ENCODE peak calls at places on chromosomes 11 and 22, in seven cellular contexts. One of them, this sample, is unnamed.

GRCh38 chr11:19241260-19242183 is 777 bp upstream of the E2F8 start:
- DNase-seq in retinal pigment epithelial cell: no peak
- DNase-seq in pancreas: no peak
- DNase-seq in dorsolateral prefrontal cortex: no peak
- DNase-seq in astrocyte of the spinal cord: peak; percentile 6
- DNase-seq in brain microvascular endothelial cell: no peak
- DNase-seq in astrocyte of the cerebellum: no peak
- DNase-seq in this sample: no peak

GRCh38 chr22:45574069-45574703 is 71.5 kb downstream of the FBLN1 start:
- DNase-seq in dorsolateral prefrontal cortex: no peak
- DNase-seq in retinal pigment epithelial cell: no peak
- DNase-seq in brain microvascular endothelial cell: no peak
- DNase-seq in astrocyte of the spinal cord: no peak
- DNase-seq in pancreas: no peak
- DNase-seq in astrocyte of the cerebellum: no peak
- DNase-seq in this sample: no peak

GRCh38 chr22:48940266-48940987 is 887.2 kb downstream of the BRD1 start:
- DNase-seq in retinal pigment epithelial cell: no peak
- DNase-seq in astrocyte of the spinal cord: no peak
- DNase-seq in pancreas: no peak
- DNase-seq in brain microvascular endothelial cell: no peak
- DNase-seq in dorsolateral prefrontal cortex: no peak
- DNase-seq in astrocyte of the cerebellum: no peak
- DNase-seq in this sample: no peak

GRCh38 chr11:37946155-37946766 is 1348.2 kb upstream of the RAG2 start:
- DNase-seq in pancreas: peak; percentile 50
- DNase-seq in brain microvascular endothelial cell: peak; percentile 62
- DNase-seq in astrocyte of the spinal cord: peak; percentile 50
- DNase-seq in dorsolateral prefrontal cortex: no peak
- DNase-seq in retinal pigment epithelial cell: no peak
- DNase-seq in astrocyte of the cerebellum: peak; percentile 32
- DNase-seq in this sample: no peak

GRCh38 chr11:29486301-29486700 is 530.5 kb downstream of the KCNA4 start:
- DNase-seq in retinal pigment epithelial cell: peak; percentile 69
- DNase-seq in astrocyte of the spinal cord: no peak
- DNase-seq in dorsolateral prefrontal cortex: no peak
- DNase-seq in brain microvascular endothelial cell: no peak
- DNase-seq in pancreas: no peak
- DNase-seq in astrocyte of the cerebellum: no peak
- DNase-seq in this sample: no peak

GRCh38 chr11:133618500-133618899 is 86.2 kb upstream of the OPCML start:
- DNase-seq in retinal pigment epithelial cell: no peak
- DNase-seq in brain microvascular endothelial cell: no peak
- DNase-seq in astrocyte of the cerebellum: no peak
- DNase-seq in pancreas: no peak
- DNase-seq in dorsolateral prefrontal cortex: no peak
- DNase-seq in astrocyte of the spinal cord: no peak
- DNase-seq in this sample: no peak

GRCh38 chr11:130383363-130384168 is 44.8 kb downstream of the ADAMTS8 start:
- DNase-seq in astrocyte of the cerebellum: peak; percentile 100
- DNase-seq in retinal pigment epithelial cell: peak; percentile 95
- DNase-seq in astrocyte of the spinal cord: peak; percentile 99
- DNase-seq in pancreas: no peak
- DNase-seq in brain microvascular endothelial cell: peak; percentile 94
- DNase-seq in dorsolateral prefrontal cortex: no peak
- DNase-seq in this sample: no peak

GRCh38 chr11:78821371-78822306 is 247.0 kb upstream of the NARS2 start:
- DNase-seq in dorsolateral prefrontal cortex: no peak
- DNase-seq in brain microvascular endothelial cell: no peak
- DNase-seq in pancreas: no peak
- DNase-seq in retinal pigment epithelial cell: no peak
- DNase-seq in astrocyte of the spinal cord: no peak
- DNase-seq in astrocyte of the cerebellum: no peak
- DNase-seq in this sample: no peak

GRCh38 chr11:121099885-121100284 is 1.2 kb upstream of the TECTA start:
- DNase-seq in pancreas: no peak
- DNase-seq in astrocyte of the cerebellum: no peak
- DNase-seq in retinal pigment epithelial cell: no peak
- DNase-seq in brain microvascular endothelial cell: no peak
- DNase-seq in dorsolateral prefrontal cortex: no peak
- DNase-seq in astrocyte of the spinal cord: peak; percentile 22
- DNase-seq in this sample: no peak

GRCh38 chr22:49046546-49047305 is 780.9 kb downstream of the BRD1 start:
- DNase-seq in retinal pigment epithelial cell: no peak
- DNase-seq in dorsolateral prefrontal cortex: peak; percentile 50
- DNase-seq in pancreas: peak; percentile 56
- DNase-seq in brain microvascular endothelial cell: peak; percentile 5
- DNase-seq in astrocyte of the spinal cord: no peak
- DNase-seq in astrocyte of the cerebellum: no peak
- DNase-seq in this sample: no peak

GRCh38 chr11:29343465-29344333 is 673.1 kb downstream of the KCNA4 start:
- DNase-seq in dorsolateral prefrontal cortex: peak; percentile 39
- DNase-seq in brain microvascular endothelial cell: peak; percentile 50
- DNase-seq in retinal pigment epithelial cell: peak; percentile 9
- DNase-seq in astrocyte of the spinal cord: peak; percentile 36
- DNase-seq in astrocyte of the cerebellum: no peak
- DNase-seq in pancreas: peak; percentile 70
- DNase-seq in this sample: no peak

GRCh38 chr11:68959465-68960298 is 21.1 kb downstream of the MRGPRD start:
- DNase-seq in retinal pigment epithelial cell: no peak
- DNase-seq in pancreas: no peak
- DNase-seq in brain microvascular endothelial cell: no peak
- DNase-seq in dorsolateral prefrontal cortex: no peak
- DNase-seq in astrocyte of the spinal cord: no peak
- DNase-seq in astrocyte of the cerebellum: no peak
- DNase-seq in this sample: no peak

GRCh38 chr11:62433553-62434301 is 14.9 kb downstream of the SCGB1A1 start:
- DNase-seq in astrocyte of the cerebellum: no peak
- DNase-seq in retinal pigment epithelial cell: no peak
- DNase-seq in astrocyte of the spinal cord: no peak
- DNase-seq in pancreas: no peak
- DNase-seq in dorsolateral prefrontal cortex: no peak
- DNase-seq in brain microvascular endothelial cell: no peak
- DNase-seq in this sample: no peak

GRCh38 chr11:50164050-50164449 is 131.4 kb downstream of the OR4C45 start:
- DNase-seq in retinal pigment epithelial cell: no peak
- DNase-seq in brain microvascular endothelial cell: no peak
- DNase-seq in astrocyte of the cerebellum: no peak
- DNase-seq in dorsolateral prefrontal cortex: no peak
- DNase-seq in pancreas: no peak
- DNase-seq in astrocyte of the spinal cord: no peak
- DNase-seq in this sample: no peak

GRCh38 chr11:86954288-86955110 is 696 bp downstream of the FZD4 start:
- DNase-seq in dorsolateral prefrontal cortex: no peak
- DNase-seq in pancreas: peak; percentile 76
- DNase-seq in astrocyte of the cerebellum: no peak
- DNase-seq in retinal pigment epithelial cell: no peak
- DNase-seq in brain microvascular endothelial cell: no peak
- DNase-seq in astrocyte of the spinal cord: no peak
- DNase-seq in this sample: no peak

GRCh38 chr11:129315781-129316579 is 59.7 kb upstream of the BARX2 start:
- DNase-seq in astrocyte of the cerebellum: no peak
- DNase-seq in retinal pigment epithelial cell: no peak
- DNase-seq in astrocyte of the spinal cord: no peak
- DNase-seq in pancreas: peak; percentile 84
- DNase-seq in brain microvascular endothelial cell: no peak
- DNase-seq in dorsolateral prefrontal cortex: no peak
- DNase-seq in this sample: no peak

GRCh38 chr11:96097844-96098421 is 174.0 kb upstream of the MTMR2 start:
- DNase-seq in retinal pigment epithelial cell: no peak
- DNase-seq in astrocyte of the cerebellum: no peak
- DNase-seq in astrocyte of the spinal cord: no peak
- DNase-seq in brain microvascular endothelial cell: no peak
- DNase-seq in pancreas: no peak
- DNase-seq in dorsolateral prefrontal cortex: no peak
- DNase-seq in this sample: no peak

GRCh38 chr11:126355926-126356897 is 726 bp downstream of the ST3GAL4 start:
- DNase-seq in astrocyte of the cerebellum: no peak
- DNase-seq in dorsolateral prefrontal cortex: peak; percentile 88
- DNase-seq in retinal pigment epithelial cell: no peak
- DNase-seq in brain microvascular endothelial cell: no peak
- DNase-seq in pancreas: peak; percentile 30
- DNase-seq in astrocyte of the spinal cord: no peak
- DNase-seq in this sample: no peak

GRCh38 chr11:110455718-110456117 is 26.0 kb downstream of the FDX1 start:
- DNase-seq in pancreas: no peak
- DNase-seq in retinal pigment epithelial cell: no peak
- DNase-seq in dorsolateral prefrontal cortex: no peak
- DNase-seq in brain microvascular endothelial cell: no peak
- DNase-seq in astrocyte of the cerebellum: no peak
- DNase-seq in astrocyte of the spinal cord: no peak
- DNase-seq in this sample: no peak

GRCh38 chr11:112128483-112129121 is 35.3 kb downstream of the IL18 start:
- DNase-seq in brain microvascular endothelial cell: peak; percentile 89
- DNase-seq in pancreas: no peak
- DNase-seq in astrocyte of the cerebellum: peak; percentile 40
- DNase-seq in astrocyte of the spinal cord: peak; percentile 75
- DNase-seq in retinal pigment epithelial cell: no peak
- DNase-seq in dorsolateral prefrontal cortex: peak; percentile 56
- DNase-seq in this sample: peak; percentile 2

GRCh38 chr11:82980292-82980691 is 78.8 kb downstream of the DDIAS start:
- DNase-seq in brain microvascular endothelial cell: peak; percentile 74
- DNase-seq in dorsolateral prefrontal cortex: no peak
- DNase-seq in retinal pigment epithelial cell: peak; percentile 69
- DNase-seq in astrocyte of the spinal cord: peak; percentile 68
- DNase-seq in astrocyte of the cerebellum: peak; percentile 5
- DNase-seq in pancreas: no peak
- DNase-seq in this sample: peak; percentile 25

GRCh38 chr11:65355013-65355775 is 643 bp downstream of the TIGD3 start:
- DNase-seq in brain microvascular endothelial cell: no peak
- DNase-seq in pancreas: no peak
- DNase-seq in astrocyte of the spinal cord: no peak
- DNase-seq in retinal pigment epithelial cell: no peak
- DNase-seq in astrocyte of the cerebellum: no peak
- DNase-seq in dorsolateral prefrontal cortex: no peak
- DNase-seq in this sample: no peak

GRCh38 chr11:31240340-31240904 is 129.1 kb downstream of the DCDC1 start:
- DNase-seq in pancreas: peak; percentile 9
- DNase-seq in retinal pigment epithelial cell: no peak
- DNase-seq in astrocyte of the spinal cord: peak; percentile 50
- DNase-seq in brain microvascular endothelial cell: peak; percentile 34
- DNase-seq in dorsolateral prefrontal cortex: no peak
- DNase-seq in astrocyte of the cerebellum: peak; percentile 62
- DNase-seq in this sample: no peak
- TF ChIP-seq CTCF in pancreas: peak; percentile 20
- TF ChIP-seq CTCF in retinal pigment epithelial cell: peak; percentile 71
- TF ChIP-seq CTCF in astrocyte of the spinal cord: peak; percentile 63
- TF ChIP-seq CTCF in brain microvascular endothelial cell: peak; percentile 75
- TF ChIP-seq CTCF in dorsolateral prefrontal cortex: peak; percentile 58
- TF ChIP-seq CTCF in astrocyte of the cerebellum: peak; percentile 65
- TF ChIP-seq CTCF in this sample: peak; percentile 35

GRCh38 chr11:118430956-118431355 is 5.3 kb upstream of the KMT2A start:
- DNase-seq in pancreas: no peak
- DNase-seq in dorsolateral prefrontal cortex: no peak
- DNase-seq in astrocyte of the cerebellum: no peak
- DNase-seq in retinal pigment epithelial cell: no peak
- DNase-seq in astrocyte of the spinal cord: no peak
- DNase-seq in brain microvascular endothelial cell: no peak
- DNase-seq in this sample: no peak
- TF ChIP-seq CTCF in pancreas: no peak
- TF ChIP-seq CTCF in dorsolateral prefrontal cortex: no peak
- TF ChIP-seq CTCF in astrocyte of the cerebellum: peak; percentile 23
- TF ChIP-seq CTCF in retinal pigment epithelial cell: no peak
- TF ChIP-seq CTCF in astrocyte of the spinal cord: peak; percentile 16
- TF ChIP-seq CTCF in brain microvascular endothelial cell: peak; percentile 40
- TF ChIP-seq CTCF in this sample: no peak

DNA sequence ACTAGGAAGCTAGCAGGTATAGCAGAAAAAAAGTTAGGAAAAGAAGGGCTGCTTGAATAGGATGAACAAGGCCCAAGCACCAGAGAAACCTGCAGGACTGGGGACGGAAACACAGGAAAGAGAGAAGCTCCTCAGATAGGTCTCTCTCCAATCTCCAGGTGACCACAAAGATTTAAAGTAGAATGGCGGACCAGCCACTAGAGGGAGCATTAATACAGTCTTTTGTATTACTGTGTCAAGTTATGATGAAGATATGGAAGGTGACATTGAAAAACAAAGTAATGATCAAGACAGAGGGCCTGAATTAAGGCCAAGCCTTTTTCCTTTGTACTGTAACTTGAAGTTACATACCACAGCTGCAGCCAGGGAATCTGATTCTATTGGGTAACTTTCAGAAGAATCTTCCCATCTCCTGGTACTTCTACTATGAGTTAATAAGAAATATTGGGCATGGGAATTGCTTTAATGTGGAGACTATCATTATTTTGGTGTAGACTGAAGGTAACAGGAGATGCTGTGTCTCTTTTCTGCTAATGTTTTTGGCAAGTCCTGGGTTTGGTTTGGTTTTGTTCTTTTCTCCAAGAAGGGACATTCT is 33.8 kb downstream of the OR2AG2 start:
- DNase-seq in retinal pigment epithelial cell: no peak
- DNase-seq in pancreas: peak; percentile 51
- DNase-seq in astrocyte of the spinal cord: peak; percentile 35
- DNase-seq in dorsolateral prefrontal cortex: no peak
- DNase-seq in brain microvascular endothelial cell: peak; percentile 61
- DNase-seq in astrocyte of the cerebellum: no peak
- DNase-seq in this sample: no peak
- TF ChIP-seq CTCF in retinal pigment epithelial cell: peak; percentile 76
- TF ChIP-seq CTCF in pancreas: peak; percentile 39
- TF ChIP-seq CTCF in astrocyte of the spinal cord: peak; percentile 72
- TF ChIP-seq CTCF in dorsolateral prefrontal cortex: peak; percentile 57
- TF ChIP-seq CTCF in brain microvascular endothelial cell: peak; percentile 67
- TF ChIP-seq CTCF in astrocyte of the cerebellum: peak; percentile 58
- TF ChIP-seq CTCF in this sample: peak; percentile 64

GRCh38 chr22:43782448-43782847 is 29.7 kb downstream of the EFCAB6 start:
- DNase-seq in astrocyte of the cerebellum: no peak
- DNase-seq in pancreas: no peak
- DNase-seq in retinal pigment epithelial cell: no peak
- DNase-seq in astrocyte of the spinal cord: no peak
- DNase-seq in brain microvascular endothelial cell: no peak
- DNase-seq in dorsolateral prefrontal cortex: no peak
- DNase-seq in this sample: no peak

GRCh38 chr22:43789452-43789851 is 22.7 kb downstream of the EFCAB6 start:
- DNase-seq in astrocyte of the cerebellum: peak; percentile 67
- DNase-seq in pancreas: peak; percentile 26
- DNase-seq in brain microvascular endothelial cell: peak; percentile 33
- DNase-seq in retinal pigment epithelial cell: peak; percentile 34
- DNase-seq in astrocyte of the spinal cord: peak; percentile 47
- DNase-seq in dorsolateral prefrontal cortex: no peak
- DNase-seq in this sample: peak; percentile 94

DNA sequence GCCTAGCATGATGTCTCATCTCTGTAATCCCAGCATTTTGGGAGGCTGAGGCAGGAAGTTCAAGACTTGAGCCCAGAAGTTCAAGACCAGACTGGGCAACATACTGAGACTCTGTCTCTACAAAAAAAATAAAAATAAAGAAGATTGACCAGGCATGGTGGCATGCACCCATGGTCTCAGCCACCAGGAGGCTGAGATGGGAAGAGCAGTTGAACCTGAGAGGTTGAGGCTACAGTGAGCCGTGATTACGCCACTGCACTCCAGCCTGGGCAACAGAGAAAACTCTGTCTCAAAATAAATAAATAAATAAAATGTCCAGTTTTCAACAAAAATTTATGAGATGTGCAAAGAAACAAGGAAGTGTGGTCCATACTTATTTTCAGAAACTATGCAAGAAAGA is 28.3 kb downstream of the EFCAB6 start:
- DNase-seq in dorsolateral prefrontal cortex: no peak
- DNase-seq in pancreas: no peak
- DNase-seq in brain microvascular endothelial cell: no peak
- DNase-seq in astrocyte of the cerebellum: no peak
- DNase-seq in retinal pigment epithelial cell: no peak
- DNase-seq in astrocyte of the spinal cord: no peak
- DNase-seq in this sample: no peak
- TF ChIP-seq CTCF in dorsolateral prefrontal cortex: no peak
- TF ChIP-seq CTCF in pancreas: no peak
- TF ChIP-seq CTCF in brain microvascular endothelial cell: peak; percentile 44
- TF ChIP-seq CTCF in astrocyte of the cerebellum: peak; percentile 15
- TF ChIP-seq CTCF in retinal pigment epithelial cell: no peak
- TF ChIP-seq CTCF in astrocyte of the spinal cord: no peak
- TF ChIP-seq CTCF in this sample: no peak

GRCh38 chr11:26522912-26523610 is 49.0 kb downstream of the MUC15 start:
- DNase-seq in astrocyte of the cerebellum: peak; percentile 1
- DNase-seq in brain microvascular endothelial cell: peak; percentile 7
- DNase-seq in retinal pigment epithelial cell: no peak
- DNase-seq in dorsolateral prefrontal cortex: no peak
- DNase-seq in pancreas: no peak
- DNase-seq in astrocyte of the spinal cord: peak; percentile 35
- DNase-seq in this sample: no peak
- TF ChIP-seq CTCF in astrocyte of the cerebellum: peak; percentile 20
- TF ChIP-seq CTCF in brain microvascular endothelial cell: peak; percentile 62
- TF ChIP-seq CTCF in retinal pigment epithelial cell: peak; percentile 28
- TF ChIP-seq CTCF in dorsolateral prefrontal cortex: no peak
- TF ChIP-seq CTCF in pancreas: no peak
- TF ChIP-seq CTCF in astrocyte of the spinal cord: peak; percentile 46
- TF ChIP-seq CTCF in this sample: peak; percentile 21